ENCODE peak calls at places on chromosome 19, in six cellular contexts. F is coronary artery, G is uterus, A is activated B cell treated with CpG ODN at 0.5 μM for 24 hours, V is cardiac muscle cell, Z is neural progenitor cell. Q is an unnamed sample.

GRCh38 chr19:46608581-46609345 is 7.6 kb downstream of the CALM3 start:
- DNase-seq in G (no peak), F (no peak), V (no peak), A (no peak), Z (no peak), Q (no peak)

GRCh38 chr19:13033819-13034611 is 38.7 kb downstream of the NFIX start:
- DNase-seq in F (no peak), V (peak; percentile 84), Z (peak; percentile 69), A (no peak), G (peak; percentile 77), Q (peak; percentile 77)

GRCh38 chr19:23996549-23996948 is 81.9 kb downstream of the ZNF726 start:
- DNase-seq in F (no peak), Z (peak; percentile 23), G (no peak), V (no peak), A (no peak), Q (peak; percentile 16)

GRCh38 chr19:12788682-12789097 is 2.6 kb upstream of the JUNB start:
- DNase-seq in V (peak; percentile 78), F (peak; percentile 90), Z (peak; percentile 70), A (peak; percentile 67), G (peak; percentile 84), Q (peak; percentile 80)

GRCh38 chr19:12656899-12657571 is 9.5 kb downstream of the MAN2B1 start:
- DNase-seq in V (no peak), A (no peak), G (no peak), Z (no peak), F (no peak), Q (peak; percentile 69)

GRCh38 chr19:44202470-44202869 is 9.9 kb upstream of the ZNF227 start:
- DNase-seq in A (no peak), G (no peak), F (no peak), Z (no peak), V (peak; percentile 63), Q (no peak)

GRCh38 chr19:13112555-13112954 is 4.0 kb downstream of the TRMT1 start:
- DNase-seq in V (no peak), Z (no peak), F (no peak), G (no peak), A (no peak), Q (no peak)

GRCh38 chr19:21604351-21604926 is 99.0 kb downstream of the ZNF429 start:
- DNase-seq in F (no peak), Z (peak; percentile 7), A (no peak), V (peak; percentile 42), G (no peak), Q (peak; percentile 28)

GRCh38 chr19:55101261-55101660 is 16.2 kb downstream of the PPP1R12C start:
- DNase-seq in A (no peak), G (no peak), Z (no peak), V (no peak), F (no peak), Q (no peak)

GRCh38 chr19:16897572-16898056 is 8.8 kb downstream of the F2RL3 start:
- DNase-seq in Z (no peak), G (peak; percentile 54), V (no peak), F (no peak), A (no peak), Q (no peak)

GRCh38 chr19:5943623-5944022 is 29.6 kb downstream of the CAPS start:
- DNase-seq in Z (no peak), G (no peak), F (no peak), V (peak; percentile 73), A (no peak), Q (no peak)

GRCh38 chr19:41744850-41745249 is 10.5 kb upstream of the CEACAM6 start:
- DNase-seq in V (no peak), G (no peak), F (no peak), Z (no peak), A (no peak), Q (peak; percentile 14)

GRCh38 chr19:49916839-49917733 is 11.9 kb upstream of the ATF5 start:
- DNase-seq in V (no peak), Z (peak; percentile 49), G (no peak), F (no peak), A (peak; percentile 41), Q (no peak)
- TF ChIP-seq CTCF in V (no peak), Z (peak; percentile 46), G (no peak), F (no peak), A (no peak), Q (no peak)

DNA sequence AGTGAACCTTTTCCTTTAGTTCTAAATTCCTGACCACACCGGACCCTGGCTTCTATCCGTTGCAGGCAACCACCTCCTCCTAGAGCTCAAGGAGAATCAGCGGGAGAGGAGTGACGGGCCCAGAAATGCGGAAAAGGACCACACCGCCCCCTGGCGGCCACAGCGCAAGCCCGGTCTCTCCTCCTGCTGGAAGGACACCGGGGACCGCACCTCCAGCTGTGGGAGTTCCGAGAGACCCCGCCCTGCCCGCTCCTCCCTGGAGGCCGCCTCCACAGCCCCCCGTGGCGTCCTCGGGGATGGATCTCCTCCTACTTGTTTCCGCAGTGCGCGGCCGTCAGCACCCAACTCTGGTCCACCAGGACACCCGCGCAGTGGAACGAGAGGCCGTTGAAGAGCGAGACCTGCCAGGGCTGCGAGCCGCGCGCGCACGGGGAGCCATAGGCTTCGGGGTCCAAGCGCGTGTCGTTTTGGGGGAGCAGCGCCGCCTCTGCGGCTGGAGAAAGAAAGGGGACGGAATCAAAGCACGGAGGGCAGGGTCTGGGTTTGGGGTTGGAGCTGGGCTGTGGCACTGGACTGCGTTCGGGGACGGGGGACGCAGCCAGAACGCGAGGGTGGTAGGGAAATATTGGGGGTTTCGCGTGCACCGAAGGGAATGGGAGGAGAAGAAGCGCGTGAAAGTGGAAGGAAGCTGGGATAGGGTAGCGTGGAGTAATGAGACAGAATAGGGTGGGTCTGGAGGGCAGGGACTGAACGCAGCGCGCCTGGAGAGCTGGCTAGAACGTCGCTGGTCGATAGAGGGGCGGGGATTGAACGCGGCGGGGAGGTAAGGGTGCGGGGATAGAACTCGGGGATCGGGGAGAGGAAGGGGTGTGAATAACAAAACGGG is 2.5 kb downstream of the KLK10 start:
- DNase-seq in V (peak; percentile 47), F (no peak), A (peak; percentile 21), Z (peak; percentile 80), G (peak; percentile 43), Q (peak; percentile 31)
- TF ChIP-seq CTCF in V (peak; percentile 70), F (no peak), A (no peak), Z (peak; percentile 77), G (no peak), Q (peak; percentile 49)

GRCh38 chr19:35958660-35959039 is 22.5 kb downstream of the LRFN3 start:
- DNase-seq in A (no peak), V (no peak), F (no peak), Z (no peak), G (no peak), Q (no peak)
- TF ChIP-seq CTCF in A (no peak), V (no peak), F (no peak), Z (no peak), G (no peak), Q (no peak)

GRCh38 chr19:15453906-15454305 is 4.2 kb upstream of the WIZ start:
- DNase-seq in V (no peak), Z (no peak), F (peak; percentile 50), A (no peak), G (no peak), Q (no peak)

GRCh38 chr19:15450528-15450890 is 753 bp upstream of the WIZ start:
- DNase-seq in A (no peak), V (no peak), Z (no peak), G (no peak), F (no peak), Q (no peak)

GRCh38 chr19:15452111-15453047 is 2.6 kb upstream of the WIZ start:
- DNase-seq in G (peak; percentile 94), F (peak; percentile 92), Z (peak; percentile 96), A (no peak), V (peak; percentile 91), Q (peak; percentile 37)

GRCh38 chr19:15454371-15454800 is 4.6 kb upstream of the WIZ start:
- DNase-seq in A (no peak), V (no peak), G (no peak), F (peak; percentile 69), Z (no peak), Q (no peak)

DNA sequence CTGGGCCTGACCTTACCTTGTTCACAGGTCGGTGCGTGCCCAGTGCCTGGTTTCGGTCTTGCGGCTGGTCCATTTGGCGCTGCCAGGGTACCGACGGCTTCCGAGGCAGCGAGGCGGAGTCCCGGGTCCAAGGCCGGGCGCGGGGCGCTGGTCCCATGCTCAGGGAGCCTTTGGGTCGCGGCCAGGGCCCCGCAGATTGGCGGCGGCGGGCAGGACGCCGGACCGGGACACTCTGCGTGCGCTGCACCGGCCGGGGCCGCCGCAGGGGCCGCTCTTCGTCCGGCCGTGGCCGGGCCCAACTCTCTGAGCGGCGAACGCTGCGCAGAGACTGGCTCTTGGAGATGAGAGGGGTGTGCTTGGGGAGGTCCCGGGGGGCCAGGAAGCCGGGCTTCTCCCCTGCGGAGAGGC is 3.3 kb upstream of the WIZ start:
- DNase-seq in A (no peak), Z (peak; percentile 64), F (peak; percentile 71), G (no peak), V (peak; percentile 36), Q (no peak)
- TF ChIP-seq CTCF in A (no peak), Z (peak; percentile 37), F (no peak), G (no peak), V (peak; percentile 42), Q (no peak)

Q was measured in activated CD8-positive, alpha-beta T cell treated with anti-CD3 and anti-CD28 coated beads for 36 hours.